ENCODE peak calls at places on chromosomes 5 and 9, in eight cellular contexts. H is WERI-Rb-1; X is CD8-positive, alpha-beta T cell; V is AG04449; C is brain microvascular endothelial cell; J is heart left ventricle; W is stomach; N is kidney epithelial cell. I is an unnamed sample.

GRCh38 chr5:39073759-39074008 is 515 bp downstream of the RICTOR start:
- DNase-seq in J (peak; percentile 72), N (no peak), C (no peak), V (no peak), H (no peak), X (no peak), W (no peak), I (no peak)

GRCh38 chr9:113468716-113469448 is 5.4 kb downstream of the RGS3 start:
- DNase-seq in V (no peak), X (no peak), W (no peak), C (no peak), N (no peak), J (no peak), H (no peak), I (peak; percentile 67)

GRCh38 chr5:147396070-147396469 is 113.8 kb downstream of the DPYSL3 start:
- DNase-seq in V (no peak), J (peak; percentile 60), H (no peak), C (no peak), X (no peak), N (no peak), W (no peak), I (no peak)

GRCh38 chr5:74576941-74577456 is 63.5 kb downstream of the ENC1 start:
- DNase-seq in W (no peak), H (no peak), V (peak; percentile 19), X (no peak), J (no peak), N (peak; percentile 44), C (peak; percentile 69), I (no peak)

GRCh38 chr5:175282611-175283225 is 161.3 kb downstream of the DRD1 start:
- DNase-seq in C (no peak), H (no peak), V (no peak), J (no peak), W (no peak), N (no peak), X (no peak), I (no peak)

GRCh38 chr5:67432601-67433000 is 236.0 kb upstream of the CD180 start:
- DNase-seq in X (no peak), N (no peak), W (no peak), J (no peak), V (no peak), C (no peak), H (no peak), I (no peak)

GRCh38 chr9:133167096-133167695 is 3.5 kb upstream of the GBGT1 start:
- DNase-seq in H (no peak), X (no peak), V (no peak), J (no peak), N (no peak), C (no peak), W (no peak), I (no peak)

GRCh38 chr5:172293054-172293744 is 9.6 kb upstream of the UBTD2 start:
- DNase-seq in J (no peak), C (peak; percentile 64), N (no peak), H (peak; percentile 69), W (peak; percentile 68), V (no peak), X (peak; percentile 54), I (no peak)

GRCh38 chr5:34586117-34586885 is 69.8 kb upstream of the RAI14 start:
- DNase-seq in N (peak; percentile 61), H (no peak), J (no peak), X (no peak), C (peak; percentile 91), W (no peak), V (peak; percentile 88), I (peak; percentile 72)

GRCh38 chr9:76658510-76659231 is 105.6 kb upstream of the PCA3 start:
- DNase-seq in H (no peak), V (peak; percentile 24), C (peak; percentile 44), X (no peak), N (no peak), J (no peak), W (no peak), I (no peak)

GRCh38 chr9:37192803-37193202 is 72.4 kb downstream of the ZCCHC7 start:
- DNase-seq in X (no peak), N (no peak), C (no peak), H (no peak), W (no peak), J (no peak), V (no peak), I (no peak)

GRCh38 chr9:21017092-21017491 is 14.3 kb downstream of the HACD4 start:
- DNase-seq in C (peak; percentile 67), N (no peak), J (no peak), H (no peak), V (peak; percentile 42), W (no peak), X (no peak), I (no peak)

GRCh38 chr5:944992-945685 is 52.5 kb downstream of the TRIP13 start:
- DNase-seq in W (no peak), X (no peak), H (peak; percentile 6), N (no peak), C (no peak), V (no peak), J (no peak), I (no peak)

DNA sequence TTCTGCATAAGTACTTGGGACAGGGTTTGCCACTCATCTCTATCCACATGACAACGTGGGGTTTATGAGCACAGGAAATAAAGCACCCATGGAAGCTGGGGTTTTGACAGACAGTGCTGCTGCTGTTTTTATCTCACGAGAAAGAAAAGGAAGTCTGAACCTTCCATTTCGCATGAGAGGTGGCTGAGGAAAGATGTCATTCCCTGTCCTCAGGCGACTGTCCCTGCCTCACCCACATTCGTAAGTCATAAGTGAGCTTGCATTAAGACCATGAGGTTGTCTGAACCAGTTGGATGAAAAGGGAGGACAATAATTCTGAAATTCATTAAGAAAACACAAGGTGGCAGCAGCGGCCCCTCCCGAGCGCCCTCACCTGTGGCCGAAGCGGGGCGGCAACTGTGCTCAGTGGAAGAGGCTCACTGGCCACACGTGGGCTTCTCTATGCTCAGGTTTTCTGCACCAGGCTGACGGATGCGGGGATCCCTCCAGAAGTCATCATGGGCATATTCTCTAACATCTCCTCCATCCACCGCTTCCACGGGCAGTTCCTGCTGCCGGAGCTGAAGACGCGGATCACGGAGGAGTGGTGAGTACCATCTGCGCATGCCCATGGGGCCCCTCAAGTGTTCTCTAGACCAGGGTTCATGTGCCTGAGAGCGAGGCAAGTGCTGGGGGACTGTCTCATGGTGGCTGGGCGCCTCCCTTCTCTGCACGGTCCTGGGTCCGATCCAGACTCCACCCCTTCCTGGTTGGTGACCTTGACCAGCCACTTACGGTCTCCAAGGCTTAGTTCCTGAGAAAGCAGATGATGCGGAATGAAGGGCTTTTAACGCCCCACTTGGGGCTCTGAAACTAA is 54.7 kb upstream of the SUSD3 start:
- DNase-seq in V (no peak), X (peak; percentile 65), C (peak; percentile 21), N (no peak), H (peak; percentile 70), J (no peak), W (peak; percentile 71), I (no peak)
- H3K4me3 ChIP-seq in V (no peak overlapping the region), X (no peak overlapping the region), C (no peak overlapping the region), N (no peak overlapping the region), H (no peak overlapping the region), J (peak overlapping the region; percentile 19), W (peak overlapping the region; percentile 3), I (peak overlapping the region; percentile 40)

DNA sequence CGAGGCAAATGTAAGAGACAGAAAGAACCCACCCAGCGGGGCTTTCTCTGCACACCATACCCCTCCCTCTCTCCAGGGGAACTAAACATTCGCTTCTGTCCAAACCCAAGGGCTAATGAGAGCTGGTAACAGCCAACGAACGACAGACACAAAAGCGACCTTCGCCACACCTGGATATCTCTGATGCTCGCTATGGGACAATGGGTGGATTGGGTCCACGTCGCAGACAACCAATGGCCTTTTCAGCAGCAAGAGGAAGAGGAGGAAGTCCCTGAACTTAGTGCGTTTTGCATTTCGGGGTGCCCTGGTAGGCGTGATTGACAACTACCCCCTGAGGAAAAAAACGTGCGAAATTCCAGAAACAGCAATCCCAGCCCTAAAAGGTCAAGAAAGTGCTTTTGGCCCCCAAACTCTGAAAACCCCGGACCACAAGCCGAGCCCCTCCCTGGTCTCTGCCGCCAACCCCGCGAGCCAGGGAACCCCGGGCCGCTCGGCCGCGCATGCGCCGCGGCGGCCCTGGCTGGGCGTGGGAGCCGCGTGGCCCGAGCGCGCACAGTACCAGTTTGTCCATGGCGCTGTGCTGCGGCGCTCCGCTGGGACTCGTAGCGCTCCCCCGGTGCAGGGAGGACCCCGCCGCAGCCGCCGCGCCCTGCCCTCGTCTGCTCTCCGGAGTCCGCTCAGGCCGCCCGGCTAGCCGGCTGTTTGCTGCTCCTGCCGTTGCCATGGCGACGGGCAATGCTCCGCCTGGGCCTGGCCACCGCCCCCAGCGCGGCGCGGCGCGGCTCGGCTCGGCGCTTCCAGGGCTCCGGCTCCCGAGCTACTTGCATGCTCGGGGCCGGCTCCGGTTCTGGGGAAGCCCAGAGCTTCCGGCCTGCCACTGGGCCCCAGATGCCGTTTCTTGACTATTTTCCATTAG is 66.9 kb upstream of the DNAH5 start:
- DNase-seq in X (no peak), N (peak; percentile 67), W (peak; percentile 91), H (peak; percentile 95), J (peak; percentile 92), C (peak; percentile 87), V (peak; percentile 19), I (no peak)
- TF ChIP-seq CTCF in X (no peak), N (no peak), W (no peak), H (no peak), J (no peak), C (no peak), V (peak; percentile 10), I (no peak)

GRCh38 chr5:111226556-111226955 is 2.4 kb downstream of the CAMK4 start:
- DNase-seq in J (no peak), X (no peak), W (no peak), C (no peak), N (no peak), V (no peak), H (no peak), I (no peak)
- H3K4me3 ChIP-seq in J (no peak overlapping the region), X (peak overlapping the region; percentile 90), W (no peak overlapping the region), C (no peak overlapping the region), N (no peak overlapping the region), V (no peak overlapping the region), H (no peak overlapping the region), I (no peak overlapping the region)

DNA sequence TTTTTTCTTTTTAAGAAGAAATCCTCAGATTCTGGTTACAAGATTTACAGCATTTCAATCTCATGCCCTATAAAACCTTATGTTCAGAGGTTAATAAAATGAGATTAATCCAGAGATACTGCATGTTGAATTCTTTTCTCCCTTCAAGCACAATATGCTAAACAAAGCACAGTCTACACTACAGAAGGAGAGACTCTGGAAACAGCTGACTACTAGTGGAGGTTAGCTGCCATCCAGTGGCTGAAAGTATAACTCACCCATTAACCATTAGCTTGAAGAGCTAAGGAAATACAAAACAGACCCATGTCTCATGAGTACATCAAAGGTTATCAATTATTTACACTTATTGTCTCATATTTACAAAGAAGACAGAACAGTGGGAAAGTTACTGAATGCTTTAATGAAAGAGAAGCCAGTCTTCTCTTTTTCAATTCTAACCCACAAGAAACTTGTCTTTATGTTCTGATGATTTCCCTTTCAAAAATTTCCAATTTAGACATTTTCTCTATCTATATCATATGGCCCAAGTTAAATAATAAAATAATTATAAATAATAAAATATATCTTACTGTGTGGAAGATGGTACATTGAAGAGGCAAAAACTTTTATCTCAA is 12.7 kb upstream of the DNAH5 start:
- DNase-seq in C (peak; percentile 77), W (no peak), H (peak; percentile 65), X (no peak), N (peak; percentile 10), J (no peak), V (no peak), I (peak; percentile 45)
- TF ChIP-seq CTCF in C (peak; percentile 76), W (peak; percentile 34), H (peak; percentile 75), X (no peak), N (peak; percentile 72), J (peak; percentile 26), V (peak; percentile 67), I (peak; percentile 88)